ENCODE peak calls at places on chromosome 15, in seven cellular contexts. P is RWPE1, R is tibial artery, K is HEK293T, Q is ureter, L is GM13977, H is PC-9. B is an unnamed sample.

GRCh38 chr15:26967719-26968269 is 3.2 kb upstream of the GABRG3 start:
- DNase-seq in P (no peak), R (no peak), Q (no peak), H (no peak), K (no peak), L (no peak), B (no peak)

GRCh38 chr15:48059786-48060185 is 61.0 kb upstream of the SLC24A5 start:
- DNase-seq in H (no peak), Q (peak), K (no peak), R (peak), P (no peak), L (no peak), B (no peak)

GRCh38 chr15:94023520-94023919 is 207.8 kb upstream of the MCTP2 start:
- DNase-seq in L (no peak), P (no peak), R (no peak), K (no peak), Q (no peak), H (no peak), B (no peak)

GRCh38 chr15:65981837-65982696 is 112.8 kb downstream of the RAB11A start:
- DNase-seq in H (peak), R (no peak), P (peak), L (peak), Q (peak), K (peak), B (peak)

GRCh38 chr15:80562846-80563245 is 132.3 kb upstream of the ABHD17C start:
- DNase-seq in H (no peak), K (no peak), R (no peak), P (no peak), L (no peak), Q (no peak), B (no peak)

GRCh38 chr15:89199734-89200133 is 21.6 kb downstream of the RLBP1 start:
- DNase-seq in Q (no peak), R (no peak), K (no peak), P (no peak), H (no peak), L (no peak), B (no peak)

GRCh38 chr15:82881747-82882146 is 70.8 kb downstream of the HOMER2 start:
- DNase-seq in Q (no peak), L (no peak), P (no peak), R (no peak), K (no peak), H (no peak), B (no peak)

GRCh38 chr15:90451215-90451850 is 63.3 kb downstream of the IQGAP1 start:
- DNase-seq in Q (no peak), L (no peak), R (no peak), H (peak), K (peak), P (peak), B (peak)

GRCh38 chr15:100663066-100663465 is 60.7 kb downstream of the ASB7 start:
- DNase-seq in Q (no peak), H (no peak), K (peak), R (peak), P (peak), L (no peak), B (peak)

GRCh38 chr15:90885432-90886290 is 1.4 kb downstream of the FES start:
- DNase-seq in H (peak), P (peak), K (peak), R (peak), L (peak), Q (peak), B (peak)

GRCh38 chr15:58438956-58439355 is 7.2 kb downstream of the LIPC start:
- DNase-seq in K (peak), Q (no peak), H (peak), P (peak), R (no peak), L (peak), B (peak)

GRCh38 chr15:40441736-40442531 is 1.2 kb downstream of the BAHD1 start:
- DNase-seq in K (peak), P (no peak), L (peak), R (peak), Q (no peak), H (no peak), B (no peak)

GRCh38 chr15:93467327-93467726 is 378.3 kb upstream of the RGMA start:
- DNase-seq in R (peak), L (no peak), Q (peak), K (no peak), H (no peak), P (no peak), B (no peak)

GRCh38 chr15:85831415-85832113 is 36.8 kb upstream of the KLHL25 start:
- DNase-seq in H (peak), Q (peak), L (no peak), P (peak), K (peak), R (peak), B (peak)

GRCh38 chr15:31163769-31164572 is 62.4 kb upstream of the TRPM1 start:
- DNase-seq in R (no peak), K (no peak), H (no peak), Q (no peak), L (no peak), P (peak), B (no peak)

GRCh38 chr15:71304681-71305080 is 189.4 kb downstream of the THSD4 start:
- DNase-seq in L (no peak), R (no peak), K (no peak), Q (no peak), P (no peak), H (no peak), B (no peak)

GRCh38 chr15:70643783-70644125 is 119.6 kb downstream of the UACA start:
- DNase-seq in L (no peak), R (no peak), K (no peak), H (peak), Q (no peak), P (peak), B (peak)